ENCODE peak calls at places on chromosomes 4 and X, in four cellular contexts. B is H1, F is HepG2, R is GM12878. H is an unnamed sample.

GRCh38 chr4:169799260-169799659 is 41.5 kb upstream of the HPF1 start:
- DNase-seq in B (no peak), F (no peak), R (no peak), H (no peak)

GRCh38 chr4:40087799-40088366 is 31.2 kb downstream of the N4BP2 start:
- DNase-seq in B (no peak), F (no peak), R (no peak), H (no peak)

GRCh38 chr4:41853973-41854372 is 81.3 kb upstream of the TMEM33 start:
- DNase-seq in B (no peak), F (peak), R (no peak), H (no peak)

GRCh38 chrX:151724563-151725337 is 8.9 kb downstream of the FATE1 start:
- DNase-seq in B (no peak), F (no peak), R (no peak), H (no peak)

GRCh38 chr4:128600996-128601857 is 208.3 kb upstream of the JADE1 start:
- DNase-seq in B (peak), F (peak), R (no peak), H (no peak)

GRCh38 chrX:154372612-154373022 is 1.8 kb downstream of the FLNA start:
- DNase-seq in B (no peak), F (peak), R (peak), H (no peak)

GRCh38 chr4:7077371-7077770 is 9.5 kb upstream of the GRPEL1 start:
- DNase-seq in B (no peak), F (no peak), R (no peak), H (no peak)

GRCh38 chr4:139319571-139319970 is 17.3 kb upstream of the NDUFC1 start:
- DNase-seq in B (no peak), F (no peak), R (no peak), H (no peak)

GRCh38 chr4:15706646-15707362 is 3.9 kb downstream of the BST1 start:
- DNase-seq in B (no peak), F (no peak), R (no peak), H (no peak)

GRCh38 chrX:135985123-135985973 is at the start of gene SLC9A6:
- DNase-seq in B (peak), F (peak), R (no peak), H (no peak)

GRCh38 chr4:88134536-88135361 is 23.7 kb downstream of the ABCG2 start:
- DNase-seq in B (no peak), F (no peak), R (no peak), H (no peak)

GRCh38 chr4:1685604-1686150 is 1.6 kb upstream of the FAM53A start:
- DNase-seq in B (no peak), F (no peak), R (no peak), H (no peak)

GRCh38 chr4:48779095-48779997 is 733 bp downstream of the FRYL start:
- DNase-seq in B (peak), F (peak), R (no peak), H (peak)

GRCh38 chrX:154840856-154841255 is 6.4 kb upstream of the SMIM9 start:
- DNase-seq in B (no peak), F (peak), R (no peak), H (no peak)

GRCh38 chrX:44698328-44698727 is 145.5 kb upstream of the DUSP21 start:
- DNase-seq in B (no peak), F (no peak), R (no peak), H (no peak)

GRCh38 chr4:171880136-171880535 is 66.9 kb downstream of the GALNTL6 start:
- DNase-seq in B (no peak), F (no peak), R (no peak), H (no peak)

GRCh38 chr4:77151246-77151645 is 5.8 kb upstream of the CCNG2 start:
- DNase-seq in B (no peak), F (no peak), R (no peak), H (no peak)

GRCh38 chrX:154030266-154030665 is 10.6 kb upstream of the IRAK1 start:
- DNase-seq in B (no peak), F (no peak), R (no peak), H (no peak)

GRCh38 chr4:75248770-75249467 is 265.3 kb downstream of the RCHY1 start:
- DNase-seq in B (no peak), F (no peak), R (no peak), H (no peak)

GRCh38 chr4:31023724-31024123 is 303.6 kb downstream of the PCDH7 start:
- DNase-seq in B (no peak), F (no peak), R (no peak), H (no peak)

GRCh38 chrX:15524417-15524816 is 23.8 kb downstream of the BMX start:
- DNase-seq in B (no peak), F (no peak), R (no peak), H (no peak)

GRCh38 chr4:138535316-138535715 is 293.2 kb upstream of the SLC7A11 start:
- DNase-seq in B (no peak), F (no peak), R (no peak), H (no peak)

GRCh38 chrX:79371640-79372039 is 4.5 kb upstream of the ITM2A start:
- DNase-seq in B (no peak), F (no peak), R (no peak), H (no peak)

GRCh38 chr4:21790437-21791029 is 158.0 kb downstream of the KCNIP4 start:
- DNase-seq in B (no peak), F (no peak), R (no peak), H (no peak)

GRCh38 chr4:140893939-140894338 is 137.8 kb upstream of the TBC1D9 start:
- DNase-seq in B (no peak), F (no peak), R (no peak), H (no peak)

GRCh38 chr4:10161840-10162239 is 45.2 kb upstream of the WDR1 start:
- DNase-seq in B (no peak), F (no peak), R (no peak), H (no peak)

GRCh38 chr4:148091896-148092295 is 350.3 kb downstream of the NR3C2 start:
- DNase-seq in B (no peak), F (no peak), R (no peak), H (no peak)

GRCh38 chr4:39682133-39682532 is 15.8 kb upstream of the UBE2K start:
- DNase-seq in B (no peak), F (no peak), R (no peak), H (no peak)

GRCh38 chr4:168558587-168558986 is 61.7 kb downstream of the PALLD start:
- DNase-seq in B (no peak), F (no peak), R (no peak), H (no peak)

GRCh38 chr4:106358899-106359298 is 9.7 kb downstream of the GIMD1 start:
- DNase-seq in B (no peak), F (no peak), R (no peak), H (no peak)
- TF ChIP-seq SUZ12 in B (no peak), F (no peak), R (no peak), H (no peak)

DNA sequence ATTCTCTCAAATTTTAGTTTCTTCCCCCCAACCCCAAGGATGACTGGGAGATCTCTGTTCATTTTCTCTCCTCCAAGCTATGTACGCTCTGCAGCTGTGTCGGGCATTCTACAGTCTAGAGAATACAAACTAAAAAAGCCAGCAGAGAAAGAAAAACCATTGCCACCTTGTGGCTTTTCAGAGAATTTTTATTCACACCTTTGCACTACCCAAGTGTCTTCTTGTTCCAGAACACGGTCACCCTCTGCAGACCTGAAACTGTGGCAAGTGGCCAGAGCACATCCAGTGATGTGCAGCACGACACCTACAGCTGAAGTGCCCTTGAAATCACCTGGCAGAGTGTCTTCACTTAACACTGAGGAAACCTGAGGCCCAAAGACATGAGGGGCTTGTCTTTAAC is 68.6 kb downstream of the CHST7 start:
- DNase-seq in B (no peak), F (peak), R (no peak), H (no peak)
- TF ChIP-seq YY1 in B (no peak), F (no peak), R (no peak), H (no peak)

GRCh38 chr4:61985426-61985825 is 785.3 kb downstream of the ADGRL3 start:
- DNase-seq in B (no peak), F (no peak), R (no peak), H (no peak)

GRCh38 chr4:61984260-61984909 is 784.3 kb downstream of the ADGRL3 start:
- DNase-seq in B (no peak), F (no peak), R (no peak), H (no peak)
- TF ChIP-seq SUZ12 in B (no peak), F (no peak), R (no peak), H (no peak)

GRCh38 chr4:3118281-3118680 is 43.8 kb downstream of the HTT start:
- DNase-seq in B (no peak), F (no peak), R (no peak), H (no peak)

GRCh38 chr4:3114377-3114776 is 39.9 kb downstream of the HTT start:
- DNase-seq in B (no peak), F (no peak), R (no peak), H (no peak)

GRCh38 chr4:3116955-3117354 is 42.5 kb downstream of the HTT start:
- DNase-seq in B (no peak), F (no peak), R (no peak), H (no peak)

GRCh38 chr4:3112979-3113469 is 38.5 kb downstream of the HTT start:
- DNase-seq in B (no peak), F (peak), R (no peak), H (no peak)

GRCh38 chr4:3115637-3116300 is 41.3 kb downstream of the HTT start:
- DNase-seq in B (no peak), F (no peak), R (no peak), H (no peak)
- TF ChIP-seq YY1 in B (no peak), F (no peak), R (no peak), H (no peak)

DNA sequence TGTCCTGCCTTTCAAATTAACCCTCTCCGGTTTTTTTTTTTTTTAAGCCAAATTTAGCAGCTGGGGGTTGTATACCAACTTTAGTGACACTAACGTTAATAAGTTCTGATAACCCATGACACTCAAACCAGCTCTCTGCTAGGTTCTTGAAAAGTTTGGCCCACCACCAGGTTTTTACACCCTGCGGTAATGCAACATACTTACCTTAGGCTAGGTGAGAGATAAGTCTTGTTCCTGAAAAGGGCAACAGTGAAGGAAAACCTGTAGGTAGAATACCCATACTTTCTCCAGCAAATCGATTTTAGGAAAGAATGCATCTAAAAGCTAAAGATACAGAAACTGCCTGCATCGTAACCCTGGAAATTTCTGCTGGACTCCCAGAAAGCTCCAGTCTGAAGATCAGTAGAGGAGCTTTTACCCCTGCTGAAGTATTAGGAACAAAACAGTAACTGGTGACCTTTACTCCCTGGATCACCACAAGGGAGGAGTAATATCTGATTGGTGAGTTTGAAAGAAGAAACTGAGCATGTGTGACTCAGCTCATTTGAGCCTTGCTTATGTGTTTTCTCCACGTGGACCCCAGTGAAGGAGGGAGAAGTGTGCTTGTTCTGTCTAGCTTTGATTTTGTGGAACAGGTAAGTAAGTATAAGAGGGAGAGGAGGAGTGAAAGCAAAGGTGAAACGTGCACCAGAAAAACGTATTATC is 34.4 kb upstream of the COX18 start:
- DNase-seq in B (no peak), F (peak), R (no peak), H (no peak)
- TF ChIP-seq SUZ12 in B (no peak), F (no peak), R (no peak), H (no peak)

GRCh38 chrX:119399772-119400101 is 601 bp downstream of the SLC25A43 start:
- DNase-seq in B (peak), F (no peak), R (no peak), H (no peak)
- TF ChIP-seq YY1 in B (no peak), F (no peak), R (no peak), H (no peak)

DNA sequence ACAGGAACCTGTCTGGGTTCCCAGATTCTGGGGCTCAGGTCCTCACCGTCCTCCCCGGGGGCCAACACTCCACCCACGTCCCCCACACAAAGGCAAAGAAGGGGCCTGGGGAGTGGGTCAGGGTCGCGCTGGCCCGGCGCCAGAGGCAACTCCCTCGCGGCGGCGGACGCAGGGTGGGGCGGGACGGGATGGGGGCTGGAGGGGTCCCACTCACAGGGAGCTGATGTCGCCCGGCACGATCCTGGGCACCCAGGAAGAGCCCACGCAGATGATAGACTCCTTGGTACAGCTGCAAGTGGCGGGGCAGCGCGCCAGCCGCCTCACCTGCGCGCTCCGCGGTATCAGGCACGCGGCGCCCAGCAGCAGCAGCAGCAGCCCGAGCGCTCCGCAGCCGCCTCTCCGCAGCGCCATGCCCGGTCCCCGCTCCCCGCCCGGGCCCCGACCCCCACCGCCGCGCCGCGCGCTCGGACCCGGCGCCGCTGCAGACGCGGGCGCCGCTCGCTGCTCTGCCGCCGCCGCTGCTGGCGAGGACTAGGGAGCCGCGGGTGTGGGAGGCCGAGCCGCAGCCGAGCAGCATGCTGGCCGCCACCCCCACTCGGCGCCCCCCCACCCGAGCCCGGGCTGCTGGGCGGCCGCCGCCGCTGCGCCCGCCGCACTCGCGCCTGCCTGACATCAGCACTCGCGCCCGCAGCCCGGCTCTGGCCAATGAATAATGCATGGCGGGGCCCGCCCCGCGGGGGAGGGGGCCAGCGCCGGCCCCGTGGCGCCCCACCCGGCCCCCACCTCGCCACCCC is at the start of gene LGI2:
- DNase-seq in B (peak), F (no peak), R (no peak), H (no peak)
- TF ChIP-seq SUZ12 in B (no peak), F (no peak), R (no peak), H (no peak)

DNA sequence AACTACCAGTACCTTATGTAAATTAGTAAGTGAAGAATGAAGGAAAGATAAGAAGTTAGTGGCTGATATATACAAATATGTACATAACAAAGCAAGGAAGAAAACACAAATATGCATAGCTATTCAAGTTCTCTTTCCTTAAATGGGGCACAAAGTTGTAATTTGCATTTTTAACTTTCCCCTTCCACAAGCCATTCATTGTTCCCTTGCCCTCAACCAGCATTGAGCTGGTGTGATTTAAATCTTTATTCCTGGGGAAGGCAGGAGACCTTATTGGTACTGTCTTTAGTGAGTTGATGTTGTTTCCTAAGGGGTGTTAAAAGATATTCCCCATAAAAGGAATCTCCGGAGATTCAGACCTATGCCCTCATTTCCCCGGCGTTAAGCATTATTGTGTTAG is 735.3 kb downstream of the PCDH18 start:
- DNase-seq in B (no peak), F (no peak), R (no peak), H (no peak)
- TF ChIP-seq YY1 in B (no peak), F (no peak), R (no peak), H (no peak)

DNA sequence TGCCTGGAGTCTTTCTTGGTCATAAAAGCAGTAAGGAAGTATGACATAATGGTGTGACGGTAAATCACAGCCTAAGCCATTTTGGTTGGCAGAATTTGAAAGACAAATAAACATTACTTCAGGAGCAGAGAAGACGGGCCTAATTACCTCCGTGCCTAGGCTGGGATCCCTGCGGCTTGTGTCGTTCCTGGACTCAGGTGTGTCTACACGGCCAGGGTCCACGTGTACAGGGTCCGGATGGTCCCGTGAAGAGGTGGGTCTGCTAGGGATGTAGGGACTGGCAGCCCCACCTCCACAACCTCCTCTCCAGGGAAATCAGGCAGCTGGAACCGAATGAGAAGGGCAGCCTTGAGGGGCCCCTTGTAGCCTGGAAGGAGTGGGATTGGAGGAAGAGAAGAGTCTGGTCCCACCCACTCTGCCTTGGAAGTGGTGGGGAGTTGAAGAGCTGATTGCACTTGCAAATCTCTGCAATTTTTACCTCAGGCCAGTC is 55.4 kb upstream of the PLAC1 start:
- DNase-seq in B (no peak), F (no peak), R (no peak), H (no peak)
- TF ChIP-seq SUZ12 in B (no peak), F (no peak), R (no peak), H (no peak)

H was measured in NT2/D1.